ENCODE peak calls at places on chromosome 2, in ten cellular contexts. Y, O, U, S, D, P, W, F, E and J are unnamed samples.

GRCh38 chr2:70888389-70888924 is 47.2 kb upstream of the ATP6V1B1 start:
- DNase-seq in F (no peak), E (peak; percentile 40), U (no peak), D (no peak), Y (no peak), S (no peak), W (no peak), O (no peak), P (peak; percentile 32), J (no peak)

GRCh38 chr2:207836526-207837133 is 66.9 kb upstream of the FZD5 start:
- DNase-seq in E (no peak), S (no peak), O (no peak), Y (no peak), D (no peak), W (no peak), P (no peak), F (no peak), U (no peak), J (no peak)

GRCh38 chr2:68980956-68981355 is 6.5 kb downstream of the GKN1 start:
- DNase-seq in Y (no peak), P (no peak), U (no peak), F (no peak), W (no peak), S (no peak), E (no peak), O (no peak), D (no peak), J (no peak)

GRCh38 chr2:73998933-73999332 is 14.2 kb downstream of the TET3 start:
- DNase-seq in Y (no peak), P (no peak), W (no peak), U (no peak), F (no peak), D (no peak), O (no peak), E (no peak), S (no peak), J (no peak)

GRCh38 chr2:88517759-88518201 is 65.3 kb upstream of the FOXI3 start:
- DNase-seq in P (no peak), Y (no peak), U (no peak), E (peak; percentile 22), F (no peak), O (peak; percentile 26), W (no peak), D (no peak), S (peak; percentile 12), J (no peak)

GRCh38 chr2:227716501-227716900 is 1.3 kb downstream of the SLC19A3 start:
- DNase-seq in F (no peak), U (no peak), S (no peak), W (no peak), P (no peak), Y (no peak), E (no peak), D (no peak), O (no peak), J (no peak)

GRCh38 chr2:46917628-46918027 is 2.0 kb upstream of the MCFD2 start:
- DNase-seq in U (no peak), W (no peak), E (no peak), S (no peak), P (no peak), F (no peak), O (no peak), Y (no peak), D (no peak), J (no peak)

GRCh38 chr2:105005601-105006000 is 32.3 kb upstream of the MRPS9 start:
- DNase-seq in U (no peak), S (no peak), O (no peak), Y (no peak), E (no peak), F (no peak), P (no peak), D (no peak), W (no peak), J (no peak)

GRCh38 chr2:121218386-121218938 is 66.5 kb downstream of the TFCP2L1 start:
- DNase-seq in Y (no peak), S (no peak), E (no peak), O (no peak), F (no peak), P (no peak), D (no peak), W (no peak), U (no peak), J (no peak)

GRCh38 chr2:46534589-46534988 is 55.2 kb downstream of the TMEM247 start:
- DNase-seq in S (no peak), W (no peak), D (peak; percentile 59), E (no peak), Y (no peak), U (no peak), P (no peak), O (no peak), F (no peak), J (no peak)

GRCh38 chr2:72157871-72158771 is 10.5 kb upstream of the CYP26B1 start:
- DNase-seq in U (no peak), E (no peak), Y (no peak), D (no peak), O (no peak), F (no peak), S (no peak), P (no peak), W (no peak), J (peak; percentile 54)

GRCh38 chr2:232103140-232103737 is 141.7 kb downstream of the DIS3L2 start:
- DNase-seq in P (no peak), W (no peak), Y (no peak), D (no peak), U (no peak), F (no peak), S (no peak), E (no peak), O (no peak), J (no peak)

GRCh38 chr2:69768217-69768616 is 26.3 kb downstream of the ANXA4 start:
- DNase-seq in P (no peak), S (no peak), D (no peak), Y (no peak), W (no peak), E (no peak), O (no peak), F (no peak), U (no peak), J (no peak)

GRCh38 chr2:52821631-52822030 is 946.0 kb upstream of the CHAC2 start:
- DNase-seq in P (no peak), W (no peak), E (no peak), S (peak; percentile 12), O (no peak), U (no peak), Y (no peak), D (no peak), F (no peak), J (no peak)

GRCh38 chr2:139790807-139791206 is 1010.6 kb upstream of the NXPH2 start:
- DNase-seq in U (no peak), D (no peak), E (no peak), P (no peak), Y (peak; percentile 29), S (no peak), W (no peak), F (no peak), O (no peak), J (no peak)

GRCh38 chr2:239265681-239266435 is 135.0 kb downstream of the HDAC4 start:
- DNase-seq in O (no peak), U (no peak), S (no peak), F (no peak), W (no peak), Y (no peak), P (peak; percentile 69), D (no peak), E (no peak), J (peak; percentile 59)

GRCh38 chr2:231332388-231332787 is 63.1 kb upstream of the B3GNT7 start:
- DNase-seq in E (no peak), F (no peak), S (no peak), O (no peak), D (no peak), Y (no peak), U (no peak), W (no peak), P (no peak), J (no peak)

GRCh38 chr2:166126014-166126639 is 1.7 kb downstream of the SCN1A start:
- DNase-seq in E (peak; percentile 74), Y (no peak), W (no peak), F (no peak), U (peak; percentile 28), O (no peak), D (no peak), S (no peak), P (no peak), J (no peak)

GRCh38 chr2:223976635-223977226 is 19.5 kb downstream of the MRPL44 start:
- DNase-seq in E (no peak), S (no peak), W (no peak), U (no peak), O (no peak), P (no peak), F (no peak), D (no peak), Y (no peak), J (no peak)
- TF ChIP-seq CTCF in E (no peak), S (no peak), W (no peak), U (no peak), O (no peak), P (no peak), F (no peak), D (no peak), Y (no peak), J (no peak)

GRCh38 chr2:130851624-130852382 is 15.1 kb downstream of the ARHGEF4 start:
- DNase-seq in O (no peak), F (no peak), Y (no peak), U (no peak), S (no peak), P (no peak), W (peak; percentile 63), D (no peak), E (no peak), J (no peak)
- TF ChIP-seq CTCF in O (no peak), F (no peak), Y (no peak), U (no peak), S (no peak), P (no peak), W (no peak), D (no peak), E (no peak), J (no peak)

GRCh38 chr2:9398881-9399805 is 24.2 kb downstream of the ITGB1BP1 start:
- DNase-seq in P (peak; percentile 82), O (no peak), S (no peak), D (no peak), E (peak; percentile 60), F (no peak), Y (no peak), W (no peak), U (no peak), J (no peak)
- TF ChIP-seq CTCF in P (no peak), O (no peak), S (no peak), D (no peak), E (no peak), F (no peak), Y (no peak), W (no peak), U (no peak), J (no peak)

DNA sequence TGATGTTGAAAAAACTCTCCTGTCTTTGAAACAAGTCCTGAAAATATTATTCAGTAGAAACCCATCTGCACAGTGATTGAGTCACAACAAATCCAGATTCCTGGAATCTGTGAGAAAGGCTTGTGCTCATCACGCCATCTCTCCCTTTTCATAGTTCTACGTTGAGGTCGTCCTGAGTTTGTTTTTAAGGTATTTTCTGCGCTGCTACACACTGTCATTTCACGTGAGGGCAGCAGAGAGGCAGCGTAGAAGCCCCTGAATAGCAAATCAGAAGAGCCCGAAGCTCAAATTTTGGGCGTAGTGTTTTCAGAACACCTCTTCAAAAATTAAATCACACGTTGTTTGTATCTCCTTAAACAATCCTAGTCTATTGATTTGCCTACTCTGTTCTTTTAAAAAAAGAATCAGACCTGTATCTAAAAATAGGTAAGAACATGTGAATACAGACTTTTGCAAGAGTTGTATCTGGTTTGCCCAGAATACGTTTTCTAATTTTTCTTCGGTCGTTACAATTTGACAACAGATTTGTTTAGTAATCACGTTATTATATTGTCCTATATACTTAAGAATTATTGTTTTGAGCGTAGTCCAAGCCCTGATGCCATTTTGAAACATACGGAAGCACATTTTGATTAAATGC is 61.6 kb upstream of the SLC38A11 start:
- DNase-seq in P (no peak), E (no peak), O (peak; percentile 45), S (peak; percentile 49), D (peak; percentile 65), F (no peak), Y (peak; percentile 22), U (peak; percentile 52), W (no peak), J (no peak)
- TF ChIP-seq CTCF in P (peak; percentile 40), E (peak; percentile 56), O (peak; percentile 60), S (peak; percentile 74), D (peak; percentile 79), F (peak; percentile 72), Y (peak; percentile 68), U (peak; percentile 60), W (peak; percentile 61), J (peak; percentile 85)